ENCODE peak calls at places on chromosomes 3 and 15, in nine cellular contexts. Z, Y, W, U, J, P, D, H and X are unnamed samples.

GRCh38 chr3:111851511-111851954 is 7.5 kb upstream of the PHLDB2 start:
- DNase-seq in Z (no peak), Y (no peak), W (peak; percentile 92), U (no peak), J (peak; percentile 73), P (no peak), D (no peak), H (no peak), X (no peak)

GRCh38 chr3:195302436-195302835 is 31.5 kb upstream of the XXYLT1 start:
- DNase-seq in Z (no peak), Y (no peak), W (peak; percentile 42), U (no peak), J (peak; percentile 69), P (no peak), D (no peak), H (no peak), X (no peak)

GRCh38 chr3:8529197-8529637 is 27.6 kb downstream of the LMCD1 start:
- DNase-seq in Z (peak; percentile 34), Y (no peak), W (peak; percentile 84), U (no peak), J (peak; percentile 73), P (no peak), D (no peak), H (no peak), X (no peak)

GRCh38 chr3:70889162-70890045 is 577.0 kb upstream of the MDFIC2 start:
- DNase-seq in Z (no peak), Y (no peak), W (no peak), U (no peak), J (peak; percentile 15), P (no peak), D (no peak), H (no peak), X (peak; percentile 2)

GRCh38 chr15:86178845-86179244 is 99.2 kb downstream of the AGBL1 start:
- DNase-seq in Z (peak; percentile 7), Y (no peak), W (no peak), U (no peak), J (no peak), P (no peak), D (no peak), H (no peak), X (no peak)

GRCh38 chr3:112127522-112128494 is 5.2 kb downstream of the GCSAM start:
- DNase-seq in Z (no peak), Y (no peak), W (no peak), U (no peak), J (no peak), P (no peak), D (no peak), H (no peak), X (no peak)

GRCh38 chr3:192259661-192260060 is 467.7 kb downstream of the FGF12 start:
- DNase-seq in Z (no peak), Y (no peak), W (peak; percentile 52), U (no peak), J (no peak), P (no peak), D (no peak), H (no peak), X (no peak)

GRCh38 chr15:55743615-55743978 is 645 bp upstream of the PRTG start:
- DNase-seq in Z (no peak), Y (no peak), W (no peak), U (no peak), J (no peak), P (no peak), D (no peak), H (no peak), X (no peak)

GRCh38 chr3:174541708-174542107 is 317.4 kb upstream of the NAALADL2 start:
- DNase-seq in Z (no peak), Y (no peak), W (peak; percentile 45), U (no peak), J (peak; percentile 51), P (no peak), D (no peak), H (no peak), X (no peak)

GRCh38 chr15:27176785-27177406 is 205.9 kb downstream of the GABRG3 start:
- DNase-seq in Z (no peak), Y (no peak), W (peak; percentile 54), U (no peak), J (no peak), P (no peak), D (no peak), H (no peak), X (no peak)

GRCh38 chr15:27170866-27171265 is 199.9 kb downstream of the GABRG3 start:
- DNase-seq in Z (no peak), Y (no peak), W (no peak), U (no peak), J (no peak), P (no peak), D (no peak), H (no peak), X (no peak)

GRCh38 chr15:27172821-27173220 is 201.8 kb downstream of the GABRG3 start:
- DNase-seq in Z (no peak), Y (no peak), W (no peak), U (no peak), J (no peak), P (no peak), D (no peak), H (no peak), X (no peak)

GRCh38 chr15:27179789-27180188 is 208.8 kb downstream of the GABRG3 start:
- DNase-seq in Z (no peak), Y (no peak), W (no peak), U (no peak), J (no peak), P (no peak), D (no peak), H (no peak), X (no peak)

GRCh38 chr15:27175479-27176153 is 204.6 kb downstream of the GABRG3 start:
- DNase-seq in Z (no peak), Y (no peak), W (no peak), U (no peak), J (no peak), P (no peak), D (no peak), H (no peak), X (no peak)
- H3K9me3 ChIP-seq in Z (peaks cover 15% of the 10 kb centered on the region), Y (peaks cover 8% of the 10 kb centered on the region), W (no peaks in the 10 kb centered on the region), U (no peaks in the 10 kb centered on the region), J (peaks cover 27% of the 10 kb centered on the region), P (peaks cover 13% of the 10 kb centered on the region), D (peaks cover 7% of the 10 kb centered on the region), H (peaks cover 34% of the 10 kb centered on the region), X (no peaks in the 10 kb centered on the region)

DNA sequence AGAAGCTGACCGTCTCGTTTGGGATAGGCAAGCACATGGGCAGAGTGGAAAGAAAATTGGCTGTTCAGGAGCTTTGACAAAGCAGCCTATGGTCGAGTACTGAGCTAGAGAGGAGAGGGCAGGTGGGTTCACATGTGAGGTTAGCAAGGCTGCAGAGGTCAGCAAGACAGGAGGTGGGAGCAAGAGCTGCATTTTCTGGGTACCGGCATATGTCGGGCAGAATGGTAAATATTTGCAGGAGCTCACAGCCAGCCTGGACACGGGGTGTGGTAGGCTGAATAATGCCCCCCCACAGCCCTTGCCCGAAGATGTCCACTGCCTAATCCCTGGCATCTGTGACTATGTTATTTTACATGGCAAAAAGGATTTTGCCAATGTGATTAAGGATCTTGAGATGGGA is 8.3 kb downstream of the RARRES1 start:
- DNase-seq in Z (no peak), Y (no peak), W (no peak), U (no peak), J (no peak), P (no peak), D (no peak), H (no peak), X (no peak)
- H3K4me1 ChIP-seq in Z (peaks cover 92% of the 10 kb centered on the region), Y (peaks cover 14% of the 10 kb centered on the region), W (peaks cover 35% of the 10 kb centered on the region), U (no peaks in the 10 kb centered on the region), J (peaks cover 34% of the 10 kb centered on the region), P (peaks cover 9% of the 10 kb centered on the region), D (peaks cover 44% of the 10 kb centered on the region), H (peaks cover 25% of the 10 kb centered on the region), X (peaks cover 21% of the 10 kb centered on the region)

GRCh38 chr3:121202573-121202972 is 294.6 kb downstream of the STXBP5L start:
- DNase-seq in Z (no peak), Y (no peak), W (no peak), U (no peak), J (no peak), P (no peak), D (no peak), H (no peak), X (no peak)
- H3K9me3 ChIP-seq in Z (no peaks in the 10 kb centered on the region), Y (no peaks in the 10 kb centered on the region), W (no peaks in the 10 kb centered on the region), U (no peaks in the 10 kb centered on the region), J (peaks cover 2% of the 10 kb centered on the region), P (no peaks in the 10 kb centered on the region), D (no peaks in the 10 kb centered on the region), H (no peaks in the 10 kb centered on the region), X (no peaks in the 10 kb centered on the region)

GRCh38 chr3:66483006-66483928 is 17.6 kb downstream of the LRIG1 start:
- DNase-seq in Z (no peak), Y (no peak), W (peak; percentile 90), U (no peak), J (peak; percentile 73), P (peak; percentile 59), D (peak; percentile 57), H (no peak), X (peak; percentile 81)
- H3K4me1 ChIP-seq in Z (peaks cover 11% of the 10 kb centered on the region), Y (peaks cover 24% of the 10 kb centered on the region), W (peaks cover 41% of the 10 kb centered on the region), U (peaks cover 64% of the 10 kb centered on the region), J (peaks cover 37% of the 10 kb centered on the region), P (peaks cover 76% of the 10 kb centered on the region), D (peaks cover 85% of the 10 kb centered on the region), H (peaks cover 48% of the 10 kb centered on the region), X (peaks cover 91% of the 10 kb centered on the region)

GRCh38 chr3:55523471-55523870 is 36.4 kb upstream of the WNT5A start:
- DNase-seq in Z (no peak), Y (no peak), W (no peak), U (no peak), J (no peak), P (no peak), D (no peak), H (no peak), X (no peak)
- H3K9me3 ChIP-seq in Z (no peaks in the 10 kb centered on the region), Y (no peaks in the 10 kb centered on the region), W (no peaks in the 10 kb centered on the region), U (no peaks in the 10 kb centered on the region), J (no peaks in the 10 kb centered on the region), P (no peaks in the 10 kb centered on the region), D (no peaks in the 10 kb centered on the region), H (no peaks in the 10 kb centered on the region), X (no peaks in the 10 kb centered on the region)

GRCh38 chr3:132595036-132595435 is 2.0 kb upstream of the ACKR4 start:
- DNase-seq in Z (no peak), Y (no peak), W (peak; percentile 77), U (no peak), J (peak; percentile 66), P (no peak), D (no peak), H (no peak), X (no peak)

GRCh38 chr3:132596326-132596725 is 744 bp upstream of the ACKR4 start:
- DNase-seq in Z (no peak), Y (no peak), W (no peak), U (no peak), J (no peak), P (no peak), D (no peak), H (no peak), X (no peak)

GRCh38 chr3:132592211-132592610 is 4.9 kb upstream of the ACKR4 start:
- DNase-seq in Z (no peak), Y (no peak), W (no peak), U (no peak), J (no peak), P (no peak), D (no peak), H (no peak), X (no peak)

GRCh38 chr3:132593241-132593949 is 3.7 kb upstream of the ACKR4 start:
- DNase-seq in Z (no peak), Y (no peak), W (peak; percentile 46), U (no peak), J (peak; percentile 27), P (no peak), D (no peak), H (no peak), X (no peak)

GRCh38 chr3:132593950-132594328 is 3.1 kb upstream of the ACKR4 start:
- DNase-seq in Z (no peak), Y (no peak), W (peak; percentile 85), U (no peak), J (peak; percentile 85), P (no peak), D (no peak), H (no peak), X (no peak)
- H3K4me1 ChIP-seq in Z (peaks cover 10% of the 10 kb centered on the region), Y (peaks cover 1% of the 10 kb centered on the region), W (peaks cover 18% of the 10 kb centered on the region), U (no peaks in the 10 kb centered on the region), J (peaks cover 8% of the 10 kb centered on the region), P (no peaks in the 10 kb centered on the region), D (no peaks in the 10 kb centered on the region), H (peaks cover 12% of the 10 kb centered on the region), X (no peaks in the 10 kb centered on the region)